ENCODE peak calls at places on chromosome 3, in six cellular contexts. One of them, this sample, is unnamed.

GRCh38 chr3:152257246-152258074 is 11.3 kb upstream of the MBNL1 start:
- DNase-seq in AG04450: no peak
- DNase-seq in cardiac muscle cell: no peak
- DNase-seq in upper lobe of right lung: no peak
- DNase-seq in fibroblast of lung: peak
- DNase-seq in uterus: no peak
- DNase-seq in this sample: no peak

GRCh38 chr3:146929696-146930095 is 324.6 kb upstream of the PLSCR5 start:
- DNase-seq in AG04450: no peak
- DNase-seq in cardiac muscle cell: no peak
- DNase-seq in upper lobe of right lung: no peak
- DNase-seq in fibroblast of lung: peak
- DNase-seq in uterus: no peak
- DNase-seq in this sample: no peak

GRCh38 chr3:133854971-133855370 is 40.7 kb downstream of the RAB6B start:
- DNase-seq in AG04450: no peak
- DNase-seq in cardiac muscle cell: no peak
- DNase-seq in upper lobe of right lung: peak
- DNase-seq in fibroblast of lung: no peak
- DNase-seq in uterus: no peak
- DNase-seq in this sample: no peak

GRCh38 chr3:23602895-23603443 is 202.8 kb upstream of the UBE2E1 start:
- DNase-seq in AG04450: no peak
- DNase-seq in cardiac muscle cell: no peak
- DNase-seq in upper lobe of right lung: no peak
- DNase-seq in fibroblast of lung: no peak
- DNase-seq in uterus: no peak
- DNase-seq in this sample: no peak

GRCh38 chr3:124352143-124352528 is 360.2 kb upstream of the ROPN1 start:
- DNase-seq in AG04450: no peak
- DNase-seq in cardiac muscle cell: no peak
- DNase-seq in upper lobe of right lung: no peak
- DNase-seq in fibroblast of lung: peak
- DNase-seq in uterus: no peak
- DNase-seq in this sample: no peak

GRCh38 chr3:46372492-46373359 is 2.0 kb downstream of the CCR5 start:
- DNase-seq in AG04450: no peak
- DNase-seq in cardiac muscle cell: peak
- DNase-seq in upper lobe of right lung: no peak
- DNase-seq in fibroblast of lung: no peak
- DNase-seq in uterus: no peak
- DNase-seq in this sample: no peak

GRCh38 chr3:47443611-47443995 is 32.1 kb downstream of the SCAP start:
- DNase-seq in AG04450: no peak
- DNase-seq in cardiac muscle cell: no peak
- DNase-seq in upper lobe of right lung: no peak
- DNase-seq in fibroblast of lung: no peak
- DNase-seq in uterus: no peak
- DNase-seq in this sample: no peak

GRCh38 chr3:25055981-25056380 is 372.1 kb upstream of the RARB start:
- DNase-seq in AG04450: no peak
- DNase-seq in cardiac muscle cell: no peak
- DNase-seq in upper lobe of right lung: no peak
- DNase-seq in fibroblast of lung: no peak
- DNase-seq in uterus: no peak
- DNase-seq in this sample: no peak

GRCh38 chr3:31472479-31473390 is 60.0 kb upstream of the STT3B start:
- DNase-seq in AG04450: no peak
- DNase-seq in cardiac muscle cell: no peak
- DNase-seq in upper lobe of right lung: no peak
- DNase-seq in fibroblast of lung: peak
- DNase-seq in uterus: no peak
- DNase-seq in this sample: no peak

GRCh38 chr3:123447749-123448502 is 964 bp downstream of the ADCY5 start:
- DNase-seq in AG04450: no peak
- DNase-seq in cardiac muscle cell: peak
- DNase-seq in upper lobe of right lung: no peak
- DNase-seq in fibroblast of lung: no peak
- DNase-seq in uterus: peak
- DNase-seq in this sample: no peak

GRCh38 chr3:141410408-141410807 is 42.1 kb downstream of the ZBTB38 start:
- DNase-seq in AG04450: no peak
- DNase-seq in cardiac muscle cell: no peak
- DNase-seq in upper lobe of right lung: no peak
- DNase-seq in fibroblast of lung: peak
- DNase-seq in uterus: no peak
- DNase-seq in this sample: no peak

GRCh38 chr3:111084911-111085310 is 13.3 kb downstream of the NECTIN3 start:
- DNase-seq in AG04450: no peak
- DNase-seq in cardiac muscle cell: no peak
- DNase-seq in upper lobe of right lung: no peak
- DNase-seq in fibroblast of lung: no peak
- DNase-seq in uterus: no peak
- DNase-seq in this sample: no peak

GRCh38 chr3:48345946-48346572 is 12.6 kb upstream of the SPINK8 start:
- DNase-seq in AG04450: no peak
- DNase-seq in cardiac muscle cell: no peak
- DNase-seq in upper lobe of right lung: no peak
- DNase-seq in fibroblast of lung: no peak
- DNase-seq in uterus: no peak
- DNase-seq in this sample: no peak

GRCh38 chr3:53238051-53238850 is 17.6 kb downstream of the TKT start:
- DNase-seq in AG04450: peak
- DNase-seq in cardiac muscle cell: no peak
- DNase-seq in upper lobe of right lung: peak
- DNase-seq in fibroblast of lung: peak
- DNase-seq in uterus: no peak
- DNase-seq in this sample: peak

GRCh38 chr3:16550676-16551341 is 37.3 kb upstream of the RFTN1 start:
- DNase-seq in AG04450: peak
- DNase-seq in cardiac muscle cell: peak
- DNase-seq in upper lobe of right lung: no peak
- DNase-seq in fibroblast of lung: peak
- DNase-seq in uterus: peak
- DNase-seq in this sample: no peak

GRCh38 chr3:16548721-16549120 is 35.2 kb upstream of the RFTN1 start:
- DNase-seq in AG04450: peak
- DNase-seq in cardiac muscle cell: no peak
- DNase-seq in upper lobe of right lung: no peak
- DNase-seq in fibroblast of lung: peak
- DNase-seq in uterus: no peak
- DNase-seq in this sample: no peak

GRCh38 chr3:16547958-16548357 is 34.5 kb upstream of the RFTN1 start:
- DNase-seq in AG04450: no peak
- DNase-seq in cardiac muscle cell: no peak
- DNase-seq in upper lobe of right lung: no peak
- DNase-seq in fibroblast of lung: no peak
- DNase-seq in uterus: no peak
- DNase-seq in this sample: no peak

GRCh38 chr3:16551342-16551976 is 38.0 kb upstream of the RFTN1 start:
- DNase-seq in AG04450: no peak
- DNase-seq in cardiac muscle cell: no peak
- DNase-seq in upper lobe of right lung: no peak
- DNase-seq in fibroblast of lung: no peak
- DNase-seq in uterus: no peak
- DNase-seq in this sample: no peak

GRCh38 chr3:16550305-16550675 is 36.8 kb upstream of the RFTN1 start:
- DNase-seq in AG04450: no peak
- DNase-seq in cardiac muscle cell: no peak
- DNase-seq in upper lobe of right lung: no peak
- DNase-seq in fibroblast of lung: no peak
- DNase-seq in uterus: no peak
- DNase-seq in this sample: no peak
- TF ChIP-seq CTCF in AG04450: no peak
- TF ChIP-seq CTCF in cardiac muscle cell: no peak
- TF ChIP-seq CTCF in upper lobe of right lung: no peak
- TF ChIP-seq CTCF in fibroblast of lung: no peak
- TF ChIP-seq CTCF in uterus: no peak
- TF ChIP-seq CTCF in this sample: no peak

GRCh38 chr3:62922326-62922725 is 47.1 kb upstream of the CADPS start:
- DNase-seq in AG04450: no peak
- DNase-seq in cardiac muscle cell: no peak
- DNase-seq in upper lobe of right lung: no peak
- DNase-seq in fibroblast of lung: peak
- DNase-seq in uterus: no peak
- DNase-seq in this sample: no peak
- H3K27ac ChIP-seq in AG04450: no peak
- H3K27ac ChIP-seq in cardiac muscle cell: no peak
- H3K27ac ChIP-seq in upper lobe of right lung: no peak
- H3K27ac ChIP-seq in fibroblast of lung: no peak
- H3K27ac ChIP-seq in uterus: no peak
- H3K27ac ChIP-seq in this sample: no peak

GRCh38 chr3:112550859-112551258 is 10.9 kb downstream of the ATG3 start:
- DNase-seq in AG04450: no peak
- DNase-seq in cardiac muscle cell: no peak
- DNase-seq in upper lobe of right lung: no peak
- DNase-seq in fibroblast of lung: no peak
- DNase-seq in uterus: no peak
- DNase-seq in this sample: no peak
- TF ChIP-seq CTCF in AG04450: no peak
- TF ChIP-seq CTCF in cardiac muscle cell: no peak
- TF ChIP-seq CTCF in upper lobe of right lung: no peak
- TF ChIP-seq CTCF in fibroblast of lung: no peak
- TF ChIP-seq CTCF in uterus: no peak
- TF ChIP-seq CTCF in this sample: no peak

GRCh38 chr3:132723024-132723462 is 834 bp upstream of the NPHP3 start:
- DNase-seq in AG04450: no peak
- DNase-seq in cardiac muscle cell: no peak
- DNase-seq in upper lobe of right lung: no peak
- DNase-seq in fibroblast of lung: no peak
- DNase-seq in uterus: no peak
- DNase-seq in this sample: no peak
- H3K27ac ChIP-seq in AG04450: peak
- H3K27ac ChIP-seq in cardiac muscle cell: peak
- H3K27ac ChIP-seq in upper lobe of right lung: peak
- H3K27ac ChIP-seq in fibroblast of lung: peak
- H3K27ac ChIP-seq in uterus: peak
- H3K27ac ChIP-seq in this sample: peak